ENCODE peak calls at places on chromosomes 13 and 19, in four cellular contexts. Y is ELR, N is hepatocyte, X is HT-29. A is an unnamed sample.
A peak's percentile ranks its signal among the peaks of the same experiment; 100 is the strongest.

GRCh38 chr19:49786432-49786831 is 19.6 kb downstream of the AP2A1 start:
- DNase-seq in N (no peak), Y (peak; percentile 60), X (no peak), A (no peak)

GRCh38 chr19:49056101-49056901 is 1.2 kb downstream of the CGB7 start:
- DNase-seq in N (peak; percentile 74), Y (peak; percentile 76), X (peak; percentile 69), A (peak; percentile 86)

GRCh38 chr19:2774953-2775555 is 8.0 kb downstream of the SGTA start:
- DNase-seq in N (no peak), Y (no peak), X (no peak), A (no peak)

GRCh38 chr13:96036515-96036914 is 16.7 kb downstream of the UGGT2 start:
- DNase-seq in Y (no peak), X (no peak), N (no peak), A (no peak)

GRCh38 chr13:106649495-106649894 is 81.6 kb upstream of the ARGLU1 start:
- DNase-seq in X (peak; percentile 88), Y (no peak), N (peak; percentile 69), A (no peak)

GRCh38 chr19:49382639-49383038 is 5.4 kb upstream of the KASH5 start:
- DNase-seq in Y (no peak), X (no peak), N (no peak), A (no peak)

GRCh38 chr13:44760434-44760833 is 184.3 kb upstream of the TSC22D1 start:
- DNase-seq in X (no peak), Y (no peak), N (no peak), A (no peak)

GRCh38 chr19:15508035-15508710 is at the start of gene CYP4F22:
- DNase-seq in X (no peak), Y (no peak), N (no peak), A (no peak)

GRCh38 chr19:10402441-10403038 is 802 bp downstream of the CDC37 start:
- DNase-seq in N (peak; percentile 47), Y (peak; percentile 81), X (peak; percentile 37), A (no peak)

GRCh38 chr19:44673510-44673909 is 2.2 kb downstream of the CEACAM19 start:
- DNase-seq in Y (no peak), N (no peak), X (no peak), A (no peak)

GRCh38 chr13:99374169-99374991 is 67.2 kb upstream of the GPR183 start:
- DNase-seq in X (no peak), Y (no peak), N (no peak), A (peak; percentile 80)

GRCh38 chr13:50512602-50513527 is 330.6 kb downstream of the DLEU7 start:
- DNase-seq in Y (peak; percentile 42), X (peak; percentile 79), N (peak; percentile 51), A (peak; percentile 91)

GRCh38 chr19:58569943-58570670 is 3.0 kb downstream of the MZF1 start:
- DNase-seq in X (no peak), N (peak; percentile 3), Y (no peak), A (peak; percentile 77)

GRCh38 chr13:42174344-42175162 is 97.4 kb upstream of the AKAP11 start:
- DNase-seq in N (peak; percentile 21), X (no peak), Y (peak; percentile 75), A (no peak)

GRCh38 chr13:109400192-109400591 is 386.2 kb downstream of the IRS2 start:
- DNase-seq in Y (no peak), N (no peak), X (peak; percentile 32), A (peak; percentile 83)

GRCh38 chr13:113233101-113233500 is 23.7 kb downstream of the CUL4A start:
- DNase-seq in Y (no peak), N (no peak), X (no peak), A (no peak)

GRCh38 chr13:48583859-48584311 is 51.0 kb upstream of the RCBTB2 start:
- DNase-seq in Y (no peak), N (no peak), X (peak; percentile 63), A (no peak)

GRCh38 chr13:20128459-20128927 is 32.4 kb downstream of the GJA3 start:
- DNase-seq in X (peak; percentile 75), Y (no peak), N (peak; percentile 54), A (no peak)

GRCh38 chr13:114079601-114080536 is 52.6 kb downstream of the RASA3 start:
- DNase-seq in Y (no peak), N (no peak), X (no peak), A (peak; percentile 75)

GRCh38 chr13:113149711-113150544 is 8.5 kb upstream of the PROZ start:
- DNase-seq in Y (no peak), X (no peak), N (no peak), A (no peak)

GRCh38 chr19:12779162-12779993 is 4.0 kb upstream of the HOOK2 start:
- DNase-seq in N (peak; percentile 82), X (no peak), Y (peak; percentile 76), A (peak; percentile 83)

GRCh38 chr19:29658221-29658991 is 6.9 kb upstream of the PLEKHF1 start:
- DNase-seq in X (no peak), N (no peak), Y (peak; percentile 17), A (no peak)

GRCh38 chr13:92547256-92547655 is 679.4 kb upstream of the GPC6 start:
- DNase-seq in Y (peak; percentile 0), N (no peak), X (no peak), A (no peak)

GRCh38 chr13:40553356-40553755 is 113.1 kb downstream of the FOXO1 start:
- DNase-seq in N (no peak), X (no peak), Y (no peak), A (no peak)

GRCh38 chr19:43575955-43576451 is 402 bp downstream of the PINLYP start:
- DNase-seq in X (no peak), N (no peak), Y (no peak), A (peak; percentile 77)

GRCh38 chr13:23771966-23772365 is 117.2 kb downstream of the MIPEP start:
- DNase-seq in X (no peak), Y (peak; percentile 51), N (no peak), A (no peak)

GRCh38 chr13:106919093-106919492 is 351.2 kb upstream of the ARGLU1 start:
- DNase-seq in X (no peak), Y (no peak), N (no peak), A (no peak)

GRCh38 chr19:48498576-48498879 is 13.1 kb downstream of the LMTK3 start:
- DNase-seq in X (no peak), N (no peak), Y (no peak), A (no peak)

GRCh38 chr19:55086730-55087541 is 11.3 kb downstream of the EPS8L1 start:
- DNase-seq in Y (peak; percentile 96), X (no peak), N (peak; percentile 94), A (peak; percentile 90)

GRCh38 chr19:35347930-35348298 is 212 bp downstream of the FFAR1 start:
- DNase-seq in N (no peak), Y (no peak), X (no peak), A (no peak)

GRCh38 chr19:35055715-35056179 is 14.2 kb downstream of the HPN start:
- DNase-seq in X (peak; percentile 59), Y (peak; percentile 8), N (peak; percentile 47), A (no peak)

GRCh38 chr13:27006519-27007161 is 165.0 kb downstream of the USP12 start:
- DNase-seq in Y (peak; percentile 43), N (peak; percentile 63), X (peak; percentile 55), A (peak; percentile 75)

GRCh38 chr19:47694466-47695273 is 18.6 kb upstream of the EHD2 start:
- DNase-seq in N (no peak), Y (no peak), X (no peak), A (no peak)

GRCh38 chr19:743168-743687 is 7.7 kb upstream of the MISP start:
- DNase-seq in X (no peak), N (peak; percentile 68), Y (no peak), A (no peak)

GRCh38 chr19:17351815-17352435 is 14.6 kb downstream of the GTPBP3 start:
- DNase-seq in X (no peak), N (no peak), Y (no peak), A (no peak)